ENCODE peak calls at places on chromosomes 4 and X, in five cellular contexts. W is brain microvascular endothelial cell; A is BE2C; I is CD8-positive, alpha-beta T cell; O is fibroblast of pulmonary artery. H is an unnamed sample.

GRCh38 chrX:8803326-8803725 is 2.1 kb upstream of the FAM9A start:
- DNase-seq in W (no peak), A (no peak), I (no peak), O (no peak), H (no peak)

GRCh38 chr4:181830404-181831035 is 412.7 kb upstream of the TENM3 start:
- DNase-seq in W (no peak), A (no peak), I (no peak), O (no peak), H (no peak)

GRCh38 chrX:49951524-49952193 is 29.3 kb downstream of the CLCN5 start:
- DNase-seq in W (no peak), A (peak), I (no peak), O (no peak), H (no peak)

GRCh38 chrX:54994668-54995452 is 872 bp upstream of the PFKFB1 start:
- DNase-seq in W (no peak), A (no peak), I (no peak), O (no peak), H (no peak)

GRCh38 chrX:24131476-24131875 is 18.1 kb upstream of the ZFX start:
- DNase-seq in W (no peak), A (no peak), I (no peak), O (no peak), H (no peak)

GRCh38 chr4:153451931-153452660 is 14.1 kb upstream of the TMEM131L start:
- DNase-seq in W (no peak), A (peak), I (no peak), O (no peak), H (no peak)

GRCh38 chr4:36226430-36227227 is 17.7 kb downstream of the ARAP2 start:
- DNase-seq in W (no peak), A (no peak), I (no peak), O (no peak), H (no peak)

GRCh38 chr4:37450309-37450708 is 205.8 kb downstream of the NWD2 start:
- DNase-seq in W (no peak), A (no peak), I (no peak), O (no peak), H (no peak)

GRCh38 chrX:134625315-134625718 is 33.0 kb downstream of the PLAC1 start:
- DNase-seq in W (no peak), A (no peak), I (no peak), O (peak), H (no peak)

GRCh38 chr4:59553063-59553738 is 1646.9 kb upstream of the ADGRL3 start:
- DNase-seq in W (peak), A (no peak), I (no peak), O (peak), H (peak)

GRCh38 chrX:24395775-24396174 is 35.3 kb downstream of the SUPT20HL1 start:
- DNase-seq in W (peak), A (peak), I (peak), O (peak), H (peak)

GRCh38 chr4:109233585-109233984 is 68.9 kb downstream of the COL25A1 start:
- DNase-seq in W (no peak), A (no peak), I (no peak), O (no peak), H (no peak)

GRCh38 chrX:110304884-110305283 is 13.0 kb downstream of the AMMECR1 start:
- DNase-seq in W (no peak), A (no peak), I (no peak), O (no peak), H (no peak)

GRCh38 chr4:85579942-85580341 is 105.0 kb downstream of the ARHGAP24 start:
- DNase-seq in W (no peak), A (no peak), I (no peak), O (no peak), H (no peak)

GRCh38 chr4:182194115-182194834 is 48.9 kb upstream of the TENM3 start:
- DNase-seq in W (no peak), A (no peak), I (no peak), O (no peak), H (no peak)

GRCh38 chrX:130916636-130917422 is 13.8 kb upstream of the ENOX2 start:
- DNase-seq in W (no peak), A (peak), I (peak), O (peak), H (no peak)

GRCh38 chr4:211033-211511 is 86.8 kb downstream of the ZNF718 start:
- DNase-seq in W (no peak), A (no peak), I (no peak), O (no peak), H (no peak)

GRCh38 chrX:24483596-24483995 is 18.5 kb downstream of the PDK3 start:
- DNase-seq in W (no peak), A (no peak), I (no peak), O (no peak), H (no peak)

GRCh38 chrX:8520791-8521190 is 56.2 kb downstream of the VCX3B start:
- DNase-seq in W (no peak), A (no peak), I (no peak), O (no peak), H (no peak)

GRCh38 chrX:13046035-13046851 is 1.8 kb upstream of the FAM9C start:
- DNase-seq in W (no peak), A (no peak), I (no peak), O (no peak), H (no peak)

GRCh38 chrX:149504226-149504914 is 736 bp downstream of the IDS start:
- DNase-seq in W (no peak), A (peak), I (peak), O (no peak), H (no peak)

GRCh38 chr4:42401171-42401570 is 3.9 kb downstream of the SHISA3 start:
- DNase-seq in W (no peak), A (peak), I (no peak), O (no peak), H (no peak)

GRCh38 chr4:99710020-99710419 is 52.4 kb upstream of the C4orf54 start:
- DNase-seq in W (no peak), A (no peak), I (no peak), O (no peak), H (no peak)

GRCh38 chrX:29948653-29949052 is 266.7 kb upstream of the MAGEB2 start:
- DNase-seq in W (no peak), A (no peak), I (no peak), O (peak), H (no peak)

GRCh38 chr4:10458190-10458589 is 964 bp upstream of the ZNF518B start:
- DNase-seq in W (no peak), A (no peak), I (no peak), O (no peak), H (no peak)

GRCh38 chr4:41359836-41360213 is 103.1 kb downstream of the UCHL1 start:
- DNase-seq in W (no peak), A (no peak), I (no peak), O (no peak), H (no peak)

GRCh38 chr4:86387013-86387412 is 27.2 kb upstream of the MAPK10 start:
- DNase-seq in W (no peak), A (no peak), I (no peak), O (no peak), H (no peak)

GRCh38 chrX:47191806-47192401 is 1.7 kb upstream of the UBA1 start:
- DNase-seq in W (no peak), A (no peak), I (no peak), O (no peak), H (no peak)

GRCh38 chrX:74535633-74536141 is 78.7 kb downstream of the RLIM start:
- DNase-seq in W (peak), A (peak), I (peak), O (peak), H (peak)

GRCh38 chrX:120725874-120726273 is 96.0 kb upstream of the C1GALT1C1 start:
- DNase-seq in W (no peak), A (no peak), I (no peak), O (no peak), H (no peak)

GRCh38 chrX:70030242-70030823 is 19.4 kb downstream of the AWAT2 start:
- DNase-seq in W (peak), A (peak), I (peak), O (peak), H (no peak)

GRCh38 chr4:10098770-10099139 is 17.8 kb downstream of the WDR1 start:
- DNase-seq in W (peak), A (no peak), I (peak), O (peak), H (no peak)

GRCh38 chrX:31021537-31021936 is 50.3 kb downstream of the FTHL17 start:
- DNase-seq in W (no peak), A (no peak), I (no peak), O (peak), H (no peak)

GRCh38 chr4:85486425-85487101 is 11.6 kb downstream of the ARHGAP24 start:
- DNase-seq in W (no peak), A (no peak), I (no peak), O (peak), H (no peak)

DNA sequence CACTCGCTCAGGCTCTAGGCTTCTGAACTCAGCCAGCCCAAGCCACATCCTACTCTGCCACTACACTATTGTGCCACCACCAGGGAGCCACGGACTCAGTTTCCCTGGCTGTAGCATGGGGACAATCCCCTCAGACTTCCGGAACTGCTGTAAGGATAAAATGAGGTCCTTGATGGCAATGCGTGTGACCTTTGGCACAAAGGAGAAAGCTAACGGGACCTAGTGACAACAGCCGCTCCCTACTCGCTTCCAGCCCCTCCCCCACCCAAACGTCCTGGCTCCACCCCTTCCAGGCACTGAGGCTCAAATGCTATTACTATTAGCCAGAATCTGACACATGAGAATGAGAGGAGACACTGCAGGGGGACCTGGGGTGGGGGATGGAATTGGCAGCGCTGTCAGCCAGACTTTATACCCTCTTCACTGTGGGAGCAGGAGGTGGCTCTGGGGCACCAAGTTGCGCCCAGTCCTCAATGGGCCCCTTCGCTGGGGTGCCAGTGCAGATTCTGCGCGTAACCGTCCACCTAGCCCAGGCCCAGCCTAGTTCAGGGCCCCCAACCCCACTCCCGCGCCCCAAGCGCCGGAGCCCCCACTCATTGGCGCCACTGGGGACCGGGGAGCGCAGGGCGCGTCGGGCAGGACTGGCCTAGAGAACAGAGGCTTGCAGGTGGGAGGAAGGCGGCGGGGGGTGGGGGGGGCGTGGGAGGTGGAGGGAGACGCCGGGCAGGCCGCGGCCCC is 5.3 kb upstream of the DUSP9 start:
- DNase-seq in W (no peak), A (no peak), I (no peak), O (no peak), H (no peak)
- H3K4me3 ChIP-seq in W (no peak), A (no peak), I (no peak), O (no peak), H (no peak)

DNA sequence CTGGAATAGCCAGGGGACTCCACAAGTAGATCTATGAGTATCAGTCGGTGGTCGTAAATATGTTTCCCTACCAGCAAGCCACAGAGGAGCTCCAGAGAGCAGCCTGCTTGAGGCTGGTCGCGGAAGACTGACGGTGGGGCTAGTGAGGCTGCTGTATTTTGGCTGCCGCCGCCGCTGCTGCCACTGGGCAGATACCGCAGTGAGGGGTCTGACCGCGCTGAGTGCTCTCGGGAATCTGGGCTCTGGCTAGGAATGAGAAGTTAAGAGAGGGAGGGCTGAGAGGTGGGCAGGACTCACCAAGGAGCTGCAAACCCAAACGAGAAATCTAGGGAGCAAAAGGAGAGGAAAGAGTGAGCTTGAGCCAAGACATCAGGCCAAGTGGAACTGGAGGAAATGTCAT is at the start of gene EXOC1L:
- DNase-seq in W (peak), A (peak), I (no peak), O (peak), H (no peak)
- H3K4me3 ChIP-seq in W (peak), A (peak), I (no peak), O (peak), H (no peak)

GRCh38 chr4:117085185-117085701 is at the start of gene TRAM1L1:
- DNase-seq in W (peak), A (peak), I (no peak), O (peak), H (peak)
- H3K4me3 ChIP-seq in W (peak), A (peak), I (no peak), O (peak), H (peak)

GRCh38 chrX:107718156-107718621 is 57.4 kb downstream of the TSC22D3 start:
- DNase-seq in W (peak), A (peak), I (peak), O (peak), H (no peak)
- H3K4me3 ChIP-seq in W (no peak), A (no peak), I (no peak), O (no peak), H (no peak)

GRCh38 chr4:113979157-113979972 is at the start of gene ARSJ:
- DNase-seq in W (peak), A (peak), I (peak), O (peak), H (no peak)

GRCh38 chr4:113978105-113978504 is 1.3 kb downstream of the ARSJ start:
- DNase-seq in W (no peak), A (no peak), I (no peak), O (no peak), H (no peak)

GRCh38 chr4:113975578-113975977 is 3.9 kb downstream of the ARSJ start:
- DNase-seq in W (no peak), A (no peak), I (no peak), O (no peak), H (no peak)

GRCh38 chr4:113978561-113979156 is 788 bp downstream of the ARSJ start:
- DNase-seq in W (no peak), A (no peak), I (no peak), O (peak), H (no peak)

DNA sequence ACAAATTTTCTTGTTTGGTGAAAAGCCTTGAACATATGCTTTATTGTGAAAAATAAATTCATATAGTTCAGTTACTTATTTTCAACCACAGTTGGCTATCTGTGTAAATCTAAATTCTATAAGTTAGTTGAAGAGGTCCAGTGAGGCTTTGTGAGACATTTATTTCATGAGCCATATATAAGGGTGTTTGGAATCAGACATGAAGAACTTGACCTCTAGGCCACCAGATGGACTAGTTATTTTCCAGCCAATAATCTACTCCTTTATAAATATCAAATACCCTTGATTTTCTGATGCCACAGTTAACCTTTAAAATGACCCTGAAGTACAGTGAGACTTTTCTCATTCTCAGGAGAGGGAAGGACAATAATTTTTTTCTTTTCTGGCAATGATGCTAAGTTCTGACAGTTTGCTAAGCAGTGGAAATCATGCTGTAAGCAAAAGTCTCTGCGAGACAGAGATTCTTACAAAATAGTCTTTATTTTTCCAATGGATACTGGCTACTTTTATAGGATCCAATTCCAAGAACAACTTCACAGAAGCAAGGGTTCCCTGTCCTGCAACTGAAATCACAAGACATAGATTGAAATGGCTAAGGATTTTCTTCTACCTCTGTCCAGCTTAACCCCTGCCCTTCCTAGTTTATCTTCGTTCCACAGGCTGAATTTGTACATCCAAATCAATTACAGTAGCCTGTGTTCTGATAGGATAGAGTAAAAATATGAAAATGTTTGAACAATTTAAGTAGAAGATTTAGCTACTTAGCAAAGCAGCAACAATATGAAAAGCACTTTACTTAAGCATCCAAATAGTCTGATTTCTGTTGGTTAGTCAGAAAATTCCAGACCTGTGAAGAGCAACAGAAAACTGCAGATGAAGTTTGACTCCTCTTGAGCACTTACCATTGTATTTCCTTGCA is 2.3 kb downstream of the ARSJ start:
- DNase-seq in W (no peak), A (no peak), I (no peak), O (peak), H (no peak)
- H3K4me3 ChIP-seq in W (peak), A (no peak), I (no peak), O (peak), H (peak)

DNA sequence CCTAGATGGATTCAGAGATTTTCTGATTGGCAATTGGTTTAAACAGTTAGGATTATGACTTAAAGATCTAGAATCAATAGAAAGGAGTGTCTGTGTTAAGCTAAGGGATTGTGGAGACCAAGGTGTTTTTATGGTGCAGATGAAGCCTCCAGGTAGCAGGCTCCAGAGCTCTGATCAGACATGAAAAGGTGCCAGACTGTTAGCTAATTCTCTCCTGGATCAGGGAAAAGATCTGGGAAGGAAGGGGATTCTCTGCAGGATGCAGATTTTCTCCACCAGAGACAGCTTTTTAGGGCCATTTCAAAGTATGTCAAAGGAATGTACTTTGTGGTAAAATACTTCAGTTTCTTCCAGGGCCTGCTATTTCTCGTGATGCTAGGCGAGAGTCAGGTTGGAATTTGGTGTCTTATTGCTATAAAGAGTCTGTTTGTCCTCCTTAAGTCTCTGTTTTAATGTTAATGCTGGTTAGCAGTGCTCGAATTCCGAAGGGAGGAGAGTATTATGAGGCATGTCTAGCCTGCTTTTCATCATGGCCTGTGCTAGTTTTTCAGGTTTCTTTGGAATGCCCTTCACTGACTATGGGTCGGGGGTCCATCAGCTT is 12.0 kb upstream of the GPR78 start:
- DNase-seq in W (peak), A (no peak), I (no peak), O (peak), H (peak)
- H3K4me3 ChIP-seq in W (no peak), A (no peak), I (no peak), O (no peak), H (no peak)

GRCh38 chr4:165201806-165202205 is 5.6 kb upstream of the KLHL2 start:
- DNase-seq in W (no peak), A (no peak), I (no peak), O (peak), H (no peak)

GRCh38 chr4:165207016-165207430 is 338 bp upstream of the KLHL2 start:
- DNase-seq in W (peak), A (no peak), I (no peak), O (no peak), H (no peak)

GRCh38 chr4:165207431-165208321 is at the start of gene KLHL2:
- DNase-seq in W (peak), A (peak), I (peak), O (peak), H (no peak)

GRCh38 chr4:165203541-165204461 is 3.6 kb upstream of the KLHL2 start:
- DNase-seq in W (no peak), A (no peak), I (no peak), O (no peak), H (no peak)

GRCh38 chr4:165204462-165204830 is 2.9 kb upstream of the KLHL2 start:
- DNase-seq in W (peak), A (no peak), I (no peak), O (peak), H (no peak)
- H3K4me3 ChIP-seq in W (no peak), A (no peak), I (no peak), O (no peak), H (no peak)

GRCh38 chr4:26242451-26242850 is 78.4 kb upstream of the RBPJ start:
- DNase-seq in W (no peak), A (no peak), I (no peak), O (peak), H (no peak)
- H3K4me3 ChIP-seq in W (no peak), A (no peak), I (no peak), O (no peak), H (no peak)

DNA sequence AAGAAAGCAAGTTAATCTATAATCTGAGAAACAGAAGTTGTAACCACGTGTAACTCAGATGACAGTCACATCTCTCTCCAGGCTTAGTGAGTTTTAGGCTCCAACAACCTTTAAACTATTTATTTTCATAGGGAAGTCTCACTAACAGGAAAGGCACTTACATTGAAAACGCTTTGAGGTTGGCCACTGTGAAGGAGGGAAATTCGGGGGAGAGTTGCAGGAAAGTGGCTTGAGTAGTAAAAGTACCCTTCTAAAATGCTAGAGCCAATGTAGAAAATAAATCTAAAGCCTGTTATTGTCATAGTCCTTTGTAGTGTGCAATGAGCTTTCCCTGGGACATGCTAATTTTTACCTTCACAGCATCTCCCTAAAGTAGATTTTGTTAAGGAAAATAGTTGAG is 995 bp upstream of the NFXL1 start:
- DNase-seq in W (no peak), A (no peak), I (no peak), O (no peak), H (no peak)
- H3K4me3 ChIP-seq in W (no peak), A (peak), I (no peak), O (no peak), H (no peak)